ENCODE peak calls at places on chromosomes 6 and 20, in seven cellular contexts. One of them, this sample, is unnamed.

GRCh38 chr20:15643713-15644112 is 929.5 kb downstream of the KIF16B start:
- DNase-seq in uterus: no peak
- DNase-seq in amygdala: no peak
- DNase-seq in AG08396: no peak
- DNase-seq in AG04449: no peak
- DNase-seq in activated T-cell treated with anti-CD3 and anti-CD28 coated beads, Interleukin-2, amount 50 U/mL, for 48 hours: no peak
- DNase-seq in NCI-H2171 treated with DMSO at 0.1 percent for 48 hours: no peak
- DNase-seq in this sample: no peak

GRCh38 chr20:48052492-48052870 is 267.2 kb upstream of the SULF2 start:
- DNase-seq in AG08396: no peak
- DNase-seq in AG04449: no peak
- DNase-seq in uterus: no peak
- DNase-seq in NCI-H2171 treated with DMSO at 0.1 percent for 48 hours: no peak
- DNase-seq in amygdala: no peak
- DNase-seq in activated T-cell treated with anti-CD3 and anti-CD28 coated beads, Interleukin-2, amount 50 U/mL, for 48 hours: no peak
- DNase-seq in this sample: no peak

GRCh38 chr6:109237082-109237985 is 142.0 kb downstream of the CEP57L1 start:
- DNase-seq in activated T-cell treated with anti-CD3 and anti-CD28 coated beads, Interleukin-2, amount 50 U/mL, for 48 hours: no peak
- DNase-seq in amygdala: no peak
- DNase-seq in uterus: no peak
- DNase-seq in AG04449: no peak
- DNase-seq in AG08396: no peak
- DNase-seq in NCI-H2171 treated with DMSO at 0.1 percent for 48 hours: no peak
- DNase-seq in this sample: no peak

GRCh38 chr20:36493801-36494114 is 47.6 kb upstream of the MYL9 start:
- DNase-seq in uterus: peak; percentile 71
- DNase-seq in activated T-cell treated with anti-CD3 and anti-CD28 coated beads, Interleukin-2, amount 50 U/mL, for 48 hours: no peak
- DNase-seq in AG08396: peak; percentile 86
- DNase-seq in NCI-H2171 treated with DMSO at 0.1 percent for 48 hours: no peak
- DNase-seq in AG04449: no peak
- DNase-seq in amygdala: no peak
- DNase-seq in this sample: peak; percentile 16

GRCh38 chr6:11772109-11772830 is 6.3 kb downstream of the ADTRP start:
- DNase-seq in uterus: peak; percentile 27
- DNase-seq in amygdala: no peak
- DNase-seq in activated T-cell treated with anti-CD3 and anti-CD28 coated beads, Interleukin-2, amount 50 U/mL, for 48 hours: no peak
- DNase-seq in AG08396: peak; percentile 78
- DNase-seq in NCI-H2171 treated with DMSO at 0.1 percent for 48 hours: no peak
- DNase-seq in AG04449: peak; percentile 96
- DNase-seq in this sample: no peak

GRCh38 chr6:21741221-21742109 is 147.9 kb downstream of the SOX4 start:
- DNase-seq in NCI-H2171 treated with DMSO at 0.1 percent for 48 hours: peak; percentile 55
- DNase-seq in AG08396: no peak
- DNase-seq in AG04449: no peak
- DNase-seq in amygdala: no peak
- DNase-seq in uterus: no peak
- DNase-seq in activated T-cell treated with anti-CD3 and anti-CD28 coated beads, Interleukin-2, amount 50 U/mL, for 48 hours: no peak
- DNase-seq in this sample: no peak

GRCh38 chr6:136317023-136317649 is 27.5 kb upstream of the BCLAF1 start:
- DNase-seq in AG08396: peak; percentile 62
- DNase-seq in amygdala: peak; percentile 28
- DNase-seq in NCI-H2171 treated with DMSO at 0.1 percent for 48 hours: peak; percentile 45
- DNase-seq in AG04449: no peak
- DNase-seq in uterus: peak; percentile 42
- DNase-seq in activated T-cell treated with anti-CD3 and anti-CD28 coated beads, Interleukin-2, amount 50 U/mL, for 48 hours: peak; percentile 54
- DNase-seq in this sample: no peak

GRCh38 chr20:57408131-57408530 is 16.9 kb downstream of the RBM38 start:
- DNase-seq in amygdala: no peak
- DNase-seq in AG04449: no peak
- DNase-seq in activated T-cell treated with anti-CD3 and anti-CD28 coated beads, Interleukin-2, amount 50 U/mL, for 48 hours: no peak
- DNase-seq in NCI-H2171 treated with DMSO at 0.1 percent for 48 hours: peak; percentile 64
- DNase-seq in uterus: no peak
- DNase-seq in AG08396: no peak
- DNase-seq in this sample: no peak

GRCh38 chr20:47929368-47930115 is 144.3 kb upstream of the SULF2 start:
- DNase-seq in AG08396: no peak
- DNase-seq in activated T-cell treated with anti-CD3 and anti-CD28 coated beads, Interleukin-2, amount 50 U/mL, for 48 hours: no peak
- DNase-seq in AG04449: peak; percentile 37
- DNase-seq in NCI-H2171 treated with DMSO at 0.1 percent for 48 hours: peak; percentile 99
- DNase-seq in uterus: no peak
- DNase-seq in amygdala: no peak
- DNase-seq in this sample: no peak

GRCh38 chr6:124158024-124158423 is 354.4 kb downstream of the NKAIN2 start:
- DNase-seq in AG08396: no peak
- DNase-seq in amygdala: no peak
- DNase-seq in uterus: no peak
- DNase-seq in AG04449: no peak
- DNase-seq in NCI-H2171 treated with DMSO at 0.1 percent for 48 hours: no peak
- DNase-seq in activated T-cell treated with anti-CD3 and anti-CD28 coated beads, Interleukin-2, amount 50 U/mL, for 48 hours: no peak
- DNase-seq in this sample: no peak

GRCh38 chr20:47343007-47343472 is 13.5 kb downstream of the ZMYND8 start:
- DNase-seq in NCI-H2171 treated with DMSO at 0.1 percent for 48 hours: peak; percentile 63
- DNase-seq in activated T-cell treated with anti-CD3 and anti-CD28 coated beads, Interleukin-2, amount 50 U/mL, for 48 hours: no peak
- DNase-seq in AG04449: no peak
- DNase-seq in amygdala: no peak
- DNase-seq in AG08396: no peak
- DNase-seq in uterus: no peak
- DNase-seq in this sample: no peak

GRCh38 chr6:151962246-151962846 is 154.9 kb downstream of the ESR1 start:
- DNase-seq in AG04449: no peak
- DNase-seq in amygdala: no peak
- DNase-seq in uterus: no peak
- DNase-seq in AG08396: no peak
- DNase-seq in NCI-H2171 treated with DMSO at 0.1 percent for 48 hours: no peak
- DNase-seq in activated T-cell treated with anti-CD3 and anti-CD28 coated beads, Interleukin-2, amount 50 U/mL, for 48 hours: peak; percentile 17
- DNase-seq in this sample: no peak

GRCh38 chr20:20407891-20408805 is 40.2 kb downstream of the INSM1 start:
- DNase-seq in amygdala: peak; percentile 4
- DNase-seq in AG08396: peak; percentile 50
- DNase-seq in NCI-H2171 treated with DMSO at 0.1 percent for 48 hours: peak; percentile 93
- DNase-seq in AG04449: no peak
- DNase-seq in activated T-cell treated with anti-CD3 and anti-CD28 coated beads, Interleukin-2, amount 50 U/mL, for 48 hours: no peak
- DNase-seq in uterus: no peak
- DNase-seq in this sample: no peak

GRCh38 chr6:141169419-141169818 is 963.3 kb upstream of the GJE1 start:
- DNase-seq in AG08396: peak; percentile 71
- DNase-seq in AG04449: peak; percentile 89
- DNase-seq in amygdala: no peak
- DNase-seq in activated T-cell treated with anti-CD3 and anti-CD28 coated beads, Interleukin-2, amount 50 U/mL, for 48 hours: no peak
- DNase-seq in NCI-H2171 treated with DMSO at 0.1 percent for 48 hours: peak; percentile 86
- DNase-seq in uterus: no peak
- DNase-seq in this sample: no peak

GRCh38 chr6:1701668-1702353 is 92.1 kb downstream of the FOXC1 start:
- DNase-seq in activated T-cell treated with anti-CD3 and anti-CD28 coated beads, Interleukin-2, amount 50 U/mL, for 48 hours: no peak
- DNase-seq in uterus: peak; percentile 21
- DNase-seq in NCI-H2171 treated with DMSO at 0.1 percent for 48 hours: no peak
- DNase-seq in AG04449: peak; percentile 95
- DNase-seq in AG08396: peak; percentile 80
- DNase-seq in amygdala: no peak
- DNase-seq in this sample: no peak

GRCh38 chr6:158810149-158811095 is 8.7 kb downstream of the EZR start:
- DNase-seq in AG04449: no peak
- DNase-seq in activated T-cell treated with anti-CD3 and anti-CD28 coated beads, Interleukin-2, amount 50 U/mL, for 48 hours: no peak
- DNase-seq in uterus: no peak
- DNase-seq in AG08396: no peak
- DNase-seq in amygdala: no peak
- DNase-seq in NCI-H2171 treated with DMSO at 0.1 percent for 48 hours: no peak
- DNase-seq in this sample: no peak

GRCh38 chr6:25369043-25369442 is 89.9 kb downstream of the CARMIL1 start:
- DNase-seq in activated T-cell treated with anti-CD3 and anti-CD28 coated beads, Interleukin-2, amount 50 U/mL, for 48 hours: no peak
- DNase-seq in AG08396: no peak
- DNase-seq in uterus: peak; percentile 23
- DNase-seq in amygdala: no peak
- DNase-seq in NCI-H2171 treated with DMSO at 0.1 percent for 48 hours: no peak
- DNase-seq in AG04449: no peak
- DNase-seq in this sample: no peak

GRCh38 chr20:57998276-57998675 is 230.2 kb downstream of the ANKRD60 start:
- DNase-seq in activated T-cell treated with anti-CD3 and anti-CD28 coated beads, Interleukin-2, amount 50 U/mL, for 48 hours: no peak
- DNase-seq in AG04449: no peak
- DNase-seq in amygdala: no peak
- DNase-seq in uterus: no peak
- DNase-seq in AG08396: no peak
- DNase-seq in NCI-H2171 treated with DMSO at 0.1 percent for 48 hours: no peak
- DNase-seq in this sample: no peak

GRCh38 chr20:61193164-61193563 is 58.9 kb upstream of the CDH4 start:
- DNase-seq in NCI-H2171 treated with DMSO at 0.1 percent for 48 hours: no peak
- DNase-seq in amygdala: no peak
- DNase-seq in uterus: no peak
- DNase-seq in AG04449: no peak
- DNase-seq in AG08396: no peak
- DNase-seq in activated T-cell treated with anti-CD3 and anti-CD28 coated beads, Interleukin-2, amount 50 U/mL, for 48 hours: no peak
- DNase-seq in this sample: no peak

GRCh38 chr20:40676466-40676865 is 12.6 kb downstream of the MAFB start:
- DNase-seq in amygdala: no peak
- DNase-seq in AG04449: no peak
- DNase-seq in AG08396: no peak
- DNase-seq in uterus: no peak
- DNase-seq in activated T-cell treated with anti-CD3 and anti-CD28 coated beads, Interleukin-2, amount 50 U/mL, for 48 hours: no peak
- DNase-seq in NCI-H2171 treated with DMSO at 0.1 percent for 48 hours: no peak
- DNase-seq in this sample: no peak

GRCh38 chr6:100138346-100139022 is 144.5 kb upstream of the MCHR2 start:
- DNase-seq in amygdala: no peak
- DNase-seq in AG08396: no peak
- DNase-seq in NCI-H2171 treated with DMSO at 0.1 percent for 48 hours: no peak
- DNase-seq in uterus: no peak
- DNase-seq in AG04449: no peak
- DNase-seq in activated T-cell treated with anti-CD3 and anti-CD28 coated beads, Interleukin-2, amount 50 U/mL, for 48 hours: no peak
- DNase-seq in this sample: no peak

This sample was measured in C1 segment of cervical spinal cord.